ENCODE peak calls at places on chromosomes 4 and X, in ten cellular contexts. One of them, this sample, is unnamed.

GRCh38 chrX:118963159-118963558 is 11.3 kb upstream of the LONRF3 start:
- DNase-seq in activated B cell treated with CpG ODN at 0.5 μM for 24 hours: no peak
- DNase-seq in A549: no peak
- DNase-seq in IMR-90: no peak
- DNase-seq in OCI-LY7: no peak
- DNase-seq in BE2C: no peak
- DNase-seq in GM12865: no peak
- DNase-seq in PC-9: no peak
- DNase-seq in CD14-positive monocyte: no peak
- DNase-seq in fibroblast of villous mesenchyme: no peak
- DNase-seq in this sample: no peak

GRCh38 chr4:89316187-89316586 is 8.6 kb upstream of the GPRIN3 start:
- DNase-seq in OCI-LY7: no peak
- DNase-seq in activated B cell treated with CpG ODN at 0.5 μM for 24 hours: no peak
- DNase-seq in BE2C: no peak
- DNase-seq in PC-9: no peak
- DNase-seq in CD14-positive monocyte: no peak
- DNase-seq in IMR-90: no peak
- DNase-seq in fibroblast of villous mesenchyme: no peak
- DNase-seq in GM12865: no peak
- DNase-seq in A549: no peak
- DNase-seq in this sample: no peak

GRCh38 chrX:54182194-54182863 is 725 bp downstream of the FAM120C start:
- DNase-seq in OCI-LY7: peak; percentile 72
- DNase-seq in IMR-90: no peak
- DNase-seq in activated B cell treated with CpG ODN at 0.5 μM for 24 hours: peak; percentile 34
- DNase-seq in GM12865: peak; percentile 73
- DNase-seq in A549: peak; percentile 66
- DNase-seq in PC-9: peak; percentile 52
- DNase-seq in BE2C: peak; percentile 57
- DNase-seq in fibroblast of villous mesenchyme: peak; percentile 13
- DNase-seq in CD14-positive monocyte: peak; percentile 49
- DNase-seq in this sample: peak; percentile 59

GRCh38 chr4:96035727-96036126 is 195.8 kb downstream of the PDHA2 start:
- DNase-seq in BE2C: peak; percentile 11
- DNase-seq in IMR-90: no peak
- DNase-seq in CD14-positive monocyte: no peak
- DNase-seq in OCI-LY7: peak; percentile 4
- DNase-seq in PC-9: no peak
- DNase-seq in GM12865: peak; percentile 13
- DNase-seq in activated B cell treated with CpG ODN at 0.5 μM for 24 hours: no peak
- DNase-seq in A549: peak; percentile 6
- DNase-seq in fibroblast of villous mesenchyme: peak; percentile 15
- DNase-seq in this sample: no peak

GRCh38 chr4:80709082-80709869 is 321.2 kb upstream of the BMP3 start:
- DNase-seq in BE2C: no peak
- DNase-seq in activated B cell treated with CpG ODN at 0.5 μM for 24 hours: no peak
- DNase-seq in OCI-LY7: no peak
- DNase-seq in A549: no peak
- DNase-seq in PC-9: peak; percentile 34
- DNase-seq in CD14-positive monocyte: no peak
- DNase-seq in IMR-90: no peak
- DNase-seq in fibroblast of villous mesenchyme: no peak
- DNase-seq in GM12865: no peak
- DNase-seq in this sample: no peak

GRCh38 chr4:69458184-69458826 is 37.4 kb downstream of the UGT2B4 start:
- DNase-seq in GM12865: no peak
- DNase-seq in OCI-LY7: no peak
- DNase-seq in activated B cell treated with CpG ODN at 0.5 μM for 24 hours: no peak
- DNase-seq in A549: no peak
- DNase-seq in PC-9: no peak
- DNase-seq in fibroblast of villous mesenchyme: no peak
- DNase-seq in IMR-90: no peak
- DNase-seq in BE2C: no peak
- DNase-seq in CD14-positive monocyte: no peak
- DNase-seq in this sample: no peak

GRCh38 chr4:165177725-165178666 is 29.4 kb upstream of the KLHL2 start:
- DNase-seq in PC-9: no peak
- DNase-seq in GM12865: peak; percentile 65
- DNase-seq in fibroblast of villous mesenchyme: no peak
- DNase-seq in IMR-90: no peak
- DNase-seq in CD14-positive monocyte: no peak
- DNase-seq in OCI-LY7: no peak
- DNase-seq in BE2C: no peak
- DNase-seq in A549: no peak
- DNase-seq in activated B cell treated with CpG ODN at 0.5 μM for 24 hours: no peak
- DNase-seq in this sample: peak; percentile 24

GRCh38 chr4:184824776-184825393 is 883 bp downstream of the ACSL1 start:
- DNase-seq in BE2C: no peak
- DNase-seq in PC-9: no peak
- DNase-seq in CD14-positive monocyte: no peak
- DNase-seq in OCI-LY7: peak; percentile 44
- DNase-seq in A549: no peak
- DNase-seq in GM12865: peak; percentile 54
- DNase-seq in fibroblast of villous mesenchyme: peak; percentile 10
- DNase-seq in IMR-90: no peak
- DNase-seq in activated B cell treated with CpG ODN at 0.5 μM for 24 hours: no peak
- DNase-seq in this sample: peak; percentile 35

GRCh38 chrX:151982217-151982616 is 7.7 kb upstream of the GABRE start:
- DNase-seq in IMR-90: peak; percentile 36
- DNase-seq in OCI-LY7: no peak
- DNase-seq in activated B cell treated with CpG ODN at 0.5 μM for 24 hours: no peak
- DNase-seq in A549: peak; percentile 75
- DNase-seq in CD14-positive monocyte: no peak
- DNase-seq in PC-9: no peak
- DNase-seq in fibroblast of villous mesenchyme: peak; percentile 72
- DNase-seq in GM12865: no peak
- DNase-seq in BE2C: no peak
- DNase-seq in this sample: no peak

GRCh38 chr4:58649236-58649635 is 1539.1 kb upstream of the IGFBP7 start:
- DNase-seq in fibroblast of villous mesenchyme: no peak
- DNase-seq in CD14-positive monocyte: no peak
- DNase-seq in A549: no peak
- DNase-seq in PC-9: no peak
- DNase-seq in OCI-LY7: no peak
- DNase-seq in IMR-90: no peak
- DNase-seq in BE2C: no peak
- DNase-seq in activated B cell treated with CpG ODN at 0.5 μM for 24 hours: no peak
- DNase-seq in GM12865: no peak
- DNase-seq in this sample: no peak

GRCh38 chrX:130378008-130378669 is 7.3 kb downstream of the GPR119 start:
- DNase-seq in GM12865: no peak
- DNase-seq in activated B cell treated with CpG ODN at 0.5 μM for 24 hours: no peak
- DNase-seq in OCI-LY7: no peak
- DNase-seq in CD14-positive monocyte: no peak
- DNase-seq in fibroblast of villous mesenchyme: peak; percentile 2
- DNase-seq in IMR-90: no peak
- DNase-seq in A549: no peak
- DNase-seq in BE2C: no peak
- DNase-seq in PC-9: no peak
- DNase-seq in this sample: no peak

GRCh38 chr4:175891863-175892262 is 79.8 kb upstream of the GPM6A start:
- DNase-seq in PC-9: no peak
- DNase-seq in fibroblast of villous mesenchyme: peak; percentile 28
- DNase-seq in OCI-LY7: peak; percentile 68
- DNase-seq in A549: peak; percentile 25
- DNase-seq in GM12865: peak; percentile 16
- DNase-seq in IMR-90: peak; percentile 4
- DNase-seq in activated B cell treated with CpG ODN at 0.5 μM for 24 hours: no peak
- DNase-seq in BE2C: no peak
- DNase-seq in CD14-positive monocyte: no peak
- DNase-seq in this sample: peak; percentile 10
- TF ChIP-seq CTCF in PC-9: peak; percentile 53
- TF ChIP-seq CTCF in fibroblast of villous mesenchyme: peak; percentile 33
- TF ChIP-seq CTCF in OCI-LY7: peak; percentile 81
- TF ChIP-seq CTCF in A549: peak; percentile 38
- TF ChIP-seq CTCF in GM12865: peak; percentile 18
- TF ChIP-seq CTCF in IMR-90: peak; percentile 26
- TF ChIP-seq CTCF in activated B cell treated with CpG ODN at 0.5 μM for 24 hours: no peak
- TF ChIP-seq CTCF in BE2C: peak; percentile 30
- TF ChIP-seq CTCF in CD14-positive monocyte: no peak
- TF ChIP-seq CTCF in this sample: peak; percentile 28

GRCh38 chrX:154372612-154373022 is 1.8 kb downstream of the FLNA start:
- DNase-seq in IMR-90: peak; percentile 65
- DNase-seq in OCI-LY7: no peak
- DNase-seq in A549: peak; percentile 76
- DNase-seq in CD14-positive monocyte: no peak
- DNase-seq in activated B cell treated with CpG ODN at 0.5 μM for 24 hours: no peak
- DNase-seq in fibroblast of villous mesenchyme: peak; percentile 47
- DNase-seq in PC-9: no peak
- DNase-seq in GM12865: peak; percentile 66
- DNase-seq in BE2C: no peak
- DNase-seq in this sample: peak; percentile 63

GRCh38 chrX:154373340-154374306 is 811 bp downstream of the FLNA start:
- DNase-seq in BE2C: no peak
- DNase-seq in CD14-positive monocyte: no peak
- DNase-seq in IMR-90: peak; percentile 83
- DNase-seq in A549: peak; percentile 88
- DNase-seq in GM12865: peak; percentile 37
- DNase-seq in PC-9: peak; percentile 95
- DNase-seq in fibroblast of villous mesenchyme: peak; percentile 86
- DNase-seq in activated B cell treated with CpG ODN at 0.5 μM for 24 hours: no peak
- DNase-seq in OCI-LY7: no peak
- DNase-seq in this sample: no peak

GRCh38 chrX:154375156-154375504 is 696 bp upstream of the FLNA start:
- DNase-seq in OCI-LY7: no peak
- DNase-seq in activated B cell treated with CpG ODN at 0.5 μM for 24 hours: no peak
- DNase-seq in fibroblast of villous mesenchyme: no peak
- DNase-seq in CD14-positive monocyte: no peak
- DNase-seq in PC-9: no peak
- DNase-seq in GM12865: no peak
- DNase-seq in BE2C: no peak
- DNase-seq in A549: no peak
- DNase-seq in IMR-90: no peak
- DNase-seq in this sample: no peak

GRCh38 chrX:154376768-154377167 is 2.3 kb upstream of the EMD start:
- DNase-seq in OCI-LY7: no peak
- DNase-seq in GM12865: no peak
- DNase-seq in IMR-90: peak; percentile 24
- DNase-seq in fibroblast of villous mesenchyme: no peak
- DNase-seq in CD14-positive monocyte: no peak
- DNase-seq in PC-9: no peak
- DNase-seq in A549: no peak
- DNase-seq in BE2C: no peak
- DNase-seq in activated B cell treated with CpG ODN at 0.5 μM for 24 hours: no peak
- DNase-seq in this sample: no peak

DNA sequence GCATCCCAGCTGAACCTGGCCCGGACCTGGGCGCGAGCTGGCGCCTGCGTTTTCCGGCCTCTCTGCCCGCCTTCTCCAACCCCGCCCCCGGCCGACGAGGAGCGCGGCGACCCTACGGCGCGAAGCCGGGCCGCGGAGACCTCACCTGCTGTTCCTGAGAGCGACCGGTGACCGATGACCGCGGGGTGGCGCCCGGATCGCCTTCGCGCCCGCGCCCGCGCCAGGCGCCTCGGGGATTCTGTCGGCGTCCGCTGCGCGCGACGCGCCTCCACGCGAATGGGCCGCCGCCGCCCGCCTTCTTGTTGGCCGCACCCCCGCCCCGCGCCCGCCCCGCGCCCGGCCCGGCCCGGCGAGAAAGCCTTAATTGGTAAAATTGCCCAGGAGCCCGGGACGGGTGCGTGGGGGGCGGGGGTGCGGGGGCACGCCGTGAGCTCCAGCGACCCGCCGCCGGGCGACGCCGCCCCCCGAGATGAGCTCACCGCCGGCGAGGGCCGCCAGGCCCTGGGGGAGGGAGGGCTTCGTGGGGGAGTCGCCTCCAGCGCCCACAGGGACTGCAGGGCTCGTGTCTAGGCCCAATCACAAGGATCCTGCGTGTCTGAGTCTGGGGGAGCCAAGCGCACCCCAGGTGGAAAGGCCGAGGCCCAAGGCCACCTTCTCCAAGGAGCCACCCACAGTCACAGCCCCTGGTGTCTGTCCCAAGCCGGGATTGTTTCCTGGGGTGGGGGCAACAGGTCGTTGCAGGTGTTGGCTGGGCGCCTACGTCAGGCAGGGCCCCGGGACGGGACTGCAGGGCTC is at the start of gene FLNA:
- DNase-seq in IMR-90: no peak
- DNase-seq in OCI-LY7: no peak
- DNase-seq in GM12865: peak; percentile 57
- DNase-seq in CD14-positive monocyte: no peak
- DNase-seq in fibroblast of villous mesenchyme: no peak
- DNase-seq in activated B cell treated with CpG ODN at 0.5 μM for 24 hours: peak; percentile 35
- DNase-seq in PC-9: peak; percentile 73
- DNase-seq in A549: no peak
- DNase-seq in BE2C: peak; percentile 43
- DNase-seq in this sample: peak; percentile 31
- TF ChIP-seq CTCF in IMR-90: peak; percentile 14
- TF ChIP-seq CTCF in OCI-LY7: peak; percentile 22
- TF ChIP-seq CTCF in GM12865: peak; percentile 9
- TF ChIP-seq CTCF in CD14-positive monocyte: peak; percentile 31
- TF ChIP-seq CTCF in fibroblast of villous mesenchyme: no peak
- TF ChIP-seq CTCF in activated B cell treated with CpG ODN at 0.5 μM for 24 hours: no peak
- TF ChIP-seq CTCF in PC-9: no peak
- TF ChIP-seq CTCF in A549: peak; percentile 19
- TF ChIP-seq CTCF in BE2C: peak; percentile 6
- TF ChIP-seq CTCF in this sample: peak; percentile 49

DNA sequence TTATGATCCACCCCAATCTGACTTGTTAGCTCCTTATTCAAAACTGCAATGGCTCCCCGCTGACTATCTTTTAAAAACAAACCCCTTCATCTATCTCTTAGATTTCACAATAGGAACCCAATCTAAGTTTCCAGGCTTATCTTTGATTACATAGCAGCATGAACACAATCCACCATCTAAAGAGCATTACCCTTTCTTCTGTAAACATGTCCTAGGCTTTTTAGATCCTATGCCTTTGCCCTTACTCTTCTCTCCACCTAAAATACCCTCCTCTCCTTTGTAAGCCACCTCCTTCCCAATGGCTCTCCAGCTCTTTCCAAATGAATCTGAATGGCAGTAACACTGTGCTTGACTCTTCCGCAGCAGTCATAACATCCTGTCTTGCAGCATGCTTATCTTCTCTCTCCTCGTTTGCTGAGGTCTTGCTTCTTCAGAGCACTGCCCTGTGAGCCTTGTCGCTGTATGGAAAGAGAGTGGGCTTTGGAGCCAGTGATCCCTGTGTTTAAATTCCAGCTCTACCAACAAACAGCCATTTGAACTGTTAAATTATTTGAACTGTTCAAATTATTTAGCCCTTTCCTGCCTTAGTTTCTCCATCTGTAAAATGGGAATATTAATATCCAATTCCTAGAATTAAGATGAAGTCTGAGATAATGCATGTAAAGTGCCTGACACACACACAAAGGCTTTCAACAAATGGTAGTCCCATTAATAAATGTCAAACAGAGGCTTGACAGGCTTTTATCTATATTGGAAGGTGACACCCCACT is 16.2 kb upstream of the TSPAN5 start:
- DNase-seq in PC-9: no peak
- DNase-seq in OCI-LY7: no peak
- DNase-seq in BE2C: no peak
- DNase-seq in A549: no peak
- DNase-seq in IMR-90: peak; percentile 12
- DNase-seq in CD14-positive monocyte: no peak
- DNase-seq in fibroblast of villous mesenchyme: peak; percentile 51
- DNase-seq in GM12865: no peak
- DNase-seq in activated B cell treated with CpG ODN at 0.5 μM for 24 hours: no peak
- DNase-seq in this sample: no peak
- TF ChIP-seq CTCF in PC-9: no peak
- TF ChIP-seq CTCF in OCI-LY7: no peak
- TF ChIP-seq CTCF in BE2C: no peak
- TF ChIP-seq CTCF in A549: no peak
- TF ChIP-seq CTCF in IMR-90: no peak
- TF ChIP-seq CTCF in CD14-positive monocyte: no peak
- TF ChIP-seq CTCF in fibroblast of villous mesenchyme: no peak
- TF ChIP-seq CTCF in GM12865: no peak
- TF ChIP-seq CTCF in activated B cell treated with CpG ODN at 0.5 μM for 24 hours: no peak
- TF ChIP-seq CTCF in this sample: no peak

GRCh38 chr4:84501197-84501492 is 2.1 kb upstream of the NKX6-1 start:
- DNase-seq in GM12865: no peak
- DNase-seq in OCI-LY7: no peak
- DNase-seq in fibroblast of villous mesenchyme: no peak
- DNase-seq in A549: no peak
- DNase-seq in PC-9: no peak
- DNase-seq in CD14-positive monocyte: no peak
- DNase-seq in IMR-90: no peak
- DNase-seq in activated B cell treated with CpG ODN at 0.5 μM for 24 hours: no peak
- DNase-seq in BE2C: no peak
- DNase-seq in this sample: no peak
- TF ChIP-seq CTCF in GM12865: no peak
- TF ChIP-seq CTCF in OCI-LY7: no peak
- TF ChIP-seq CTCF in fibroblast of villous mesenchyme: no peak
- TF ChIP-seq CTCF in A549: no peak
- TF ChIP-seq CTCF in PC-9: no peak
- TF ChIP-seq CTCF in CD14-positive monocyte: no peak
- TF ChIP-seq CTCF in IMR-90: no peak
- TF ChIP-seq CTCF in activated B cell treated with CpG ODN at 0.5 μM for 24 hours: no peak
- TF ChIP-seq CTCF in BE2C: no peak
- TF ChIP-seq CTCF in this sample: no peak

This sample was measured in GM10248.